ENCODE peak calls at places on chromosomes 3 and 15, in six cellular contexts. C is naive thymus-derived CD8-positive, alpha-beta T cell; R is putamen; J is NCI-H1105; B is CD4-positive, alpha-beta T cell; Q is H9. O is an unnamed sample.

GRCh38 chr3:170301404-170301803 is 56.1 kb upstream of the SKIL start:
- DNase-seq in C (no peak), R (no peak), J (no peak), B (no peak), Q (no peak), O (no peak)

GRCh38 chr3:169811606-169812123 is 1.0 kb upstream of the LRRIQ4 start:
- DNase-seq in C (peak; percentile 19), R (peak; percentile 60), J (no peak), B (no peak), Q (no peak), O (no peak)

GRCh38 chr15:61228025-61228901 is 839 bp downstream of the RORA start:
- DNase-seq in C (no peak), R (peak; percentile 39), J (no peak), B (no peak), Q (peak; percentile 39), O (no peak)

GRCh38 chr15:75673426-75674247 is 25.9 kb downstream of the SNX33 start:
- DNase-seq in C (no peak), R (no peak), J (no peak), B (no peak), Q (no peak), O (peak; percentile 65)

GRCh38 chr3:197165890-197166289 is 132.5 kb downstream of the DLG1 start:
- DNase-seq in C (no peak), R (no peak), J (no peak), B (no peak), Q (no peak), O (no peak)

GRCh38 chr3:159839561-159840379 is 148.9 kb upstream of the IL12A start:
- DNase-seq in C (no peak), R (peak; percentile 94), J (peak; percentile 93), B (no peak), Q (peak; percentile 85), O (no peak)

GRCh38 chr3:184155644-184156521 is 706 bp downstream of the DVL3 start:
- DNase-seq in C (peak; percentile 43), R (no peak), J (peak; percentile 30), B (peak; percentile 23), Q (peak; percentile 46), O (peak; percentile 49)

GRCh38 chr3:106560451-106560966 is 691.7 kb upstream of the CBLB start:
- DNase-seq in C (no peak), R (no peak), J (no peak), B (no peak), Q (no peak), O (no peak)

GRCh38 chr15:59622289-59622688 is 10.7 kb downstream of the GCNT3 start:
- DNase-seq in C (no peak), R (no peak), J (no peak), B (no peak), Q (peak; percentile 75), O (peak; percentile 84)

GRCh38 chr3:97245201-97245910 is 431.0 kb downstream of the EPHA6 start:
- DNase-seq in C (no peak), R (no peak), J (no peak), B (no peak), Q (no peak), O (no peak)

GRCh38 chr15:70906842-70907241 is 14.2 kb downstream of the LRRC49 start:
- DNase-seq in C (no peak), R (no peak), J (no peak), B (no peak), Q (no peak), O (no peak)

GRCh38 chr3:95971573-95971972 is 842.8 kb upstream of the EPHA6 start:
- DNase-seq in C (no peak), R (no peak), J (no peak), B (no peak), Q (no peak), O (no peak)

GRCh38 chr15:93603550-93603949 is 514.5 kb upstream of the RGMA start:
- DNase-seq in C (no peak), R (no peak), J (no peak), B (no peak), Q (no peak), O (no peak)

GRCh38 chr3:132966374-132966773 is 71.8 kb upstream of the TMEM108 start:
- DNase-seq in C (no peak), R (no peak), J (no peak), B (no peak), Q (no peak), O (no peak)

GRCh38 chr3:13019243-13019701 is 54.0 kb downstream of the IQSEC1 start:
- DNase-seq in C (no peak), R (no peak), J (no peak), B (no peak), Q (peak; percentile 92), O (no peak)

GRCh38 chr3:18679226-18679625 is 254.1 kb upstream of the SATB1 start:
- DNase-seq in C (peak; percentile 49), R (no peak), J (no peak), B (peak; percentile 3), Q (no peak), O (no peak)